ENCODE peak calls at places on chromosome 20, in eight cellular contexts. H, N, J, K, D, T, S and U are unnamed samples.
A peak's percentile ranks its signal among the peaks of the same experiment; 100 is the strongest.

GRCh38 chr20:59648720-59649119 is 44.4 kb downstream of the PHACTR3 start:
- DNase-seq in J (no peak), T (no peak), H (no peak), D (no peak), N (no peak), K (no peak), S (no peak), U (no peak)

GRCh38 chr20:33007376-33008335 is at the start of gene BPIFB2:
- DNase-seq in N (no peak), T (no peak), D (no peak), H (no peak), K (no peak), J (no peak), S (no peak), U (no peak)

GRCh38 chr20:22723659-22724058 is 139.3 kb upstream of the FOXA2 start:
- DNase-seq in D (no peak), K (no peak), S (no peak), J (no peak), H (no peak), N (no peak), T (peak; percentile 41), U (no peak)

GRCh38 chr20:45840700-45841198 is 7.2 kb downstream of the SNX21 start:
- DNase-seq in J (no peak), T (no peak), S (no peak), N (no peak), H (no peak), D (no peak), K (no peak), U (no peak)

GRCh38 chr20:2752631-2753455 is 47.6 kb downstream of the CPXM1 start:
- DNase-seq in S (peak; percentile 75), T (no peak), D (peak; percentile 71), N (peak; percentile 65), H (peak; percentile 36), K (peak; percentile 62), J (no peak), U (no peak)

GRCh38 chr20:49310695-49311094 is 32.8 kb upstream of the ZNFX1 start:
- DNase-seq in K (no peak), J (no peak), D (no peak), N (no peak), S (no peak), T (no peak), H (no peak), U (no peak)

GRCh38 chr20:23928788-23929187 is 49.2 kb upstream of the CST5 start:
- DNase-seq in K (no peak), H (no peak), D (no peak), J (no peak), N (no peak), S (no peak), T (no peak), U (no peak)

GRCh38 chr20:57712851-57713504 is 3.2 kb upstream of the PMEPA1 start:
- DNase-seq in D (no peak), S (no peak), J (no peak), H (no peak), K (no peak), N (no peak), T (no peak), U (no peak)

GRCh38 chr20:59221049-59221748 is 57.6 kb downstream of the ZNF831 start:
- DNase-seq in S (no peak), H (no peak), J (no peak), D (no peak), T (no peak), N (no peak), K (no peak), U (no peak)

GRCh38 chr20:43404880-43405279 is 52.8 kb upstream of the SRSF6 start:
- DNase-seq in N (no peak), S (no peak), T (no peak), H (no peak), K (no peak), D (no peak), J (no peak), U (no peak)

GRCh38 chr20:732727-733126 is 35.6 kb downstream of the SLC52A3 start:
- DNase-seq in D (no peak), N (no peak), J (no peak), K (no peak), T (no peak), H (no peak), S (no peak), U (no peak)

GRCh38 chr20:25053207-25054132 is 4.5 kb downstream of the ACSS1 start:
- DNase-seq in H (no peak), K (peak; percentile 72), T (peak; percentile 35), J (no peak), D (no peak), S (peak; percentile 54), N (no peak), U (no peak)

GRCh38 chr20:49583669-49584417 is 15.9 kb upstream of the PTGIS start:
- DNase-seq in D (no peak), H (peak; percentile 8), N (no peak), J (no peak), K (peak; percentile 74), S (peak; percentile 79), T (peak; percentile 80), U (no peak)

GRCh38 chr20:22763257-22763906 is 179.0 kb upstream of the FOXA2 start:
- DNase-seq in K (no peak), N (no peak), J (no peak), D (no peak), S (peak; percentile 44), T (no peak), H (no peak), U (no peak)

GRCh38 chr20:1477896-1478490 is 11.3 kb upstream of the NSFL1C start:
- DNase-seq in S (no peak), H (no peak), J (no peak), T (no peak), D (no peak), K (no peak), N (no peak), U (no peak)

GRCh38 chr20:32727663-32728062 is 15.6 kb downstream of the COMMD7 start:
- DNase-seq in K (no peak), T (peak; percentile 83), N (no peak), H (no peak), J (no peak), S (peak; percentile 92), D (no peak), U (no peak)

GRCh38 chr20:50057409-50058053 is 55.4 kb downstream of the UBE2V1 start:
- DNase-seq in K (no peak), T (no peak), S (no peak), D (no peak), J (no peak), N (no peak), H (no peak), U (no peak)

GRCh38 chr20:63453029-63453523 is 19.4 kb downstream of the KCNQ2 start:
- DNase-seq in N (no peak), H (no peak), J (no peak), K (no peak), D (no peak), T (no peak), S (peak; percentile 68), U (no peak)

GRCh38 chr20:23857954-23858565 is 21.5 kb downstream of the CST5 start:
- DNase-seq in T (no peak), K (no peak), J (no peak), S (no peak), H (no peak), N (no peak), D (peak; percentile 51), U (no peak)

GRCh38 chr20:5127859-5128409 is 1.1 kb downstream of the CDS2 start:
- DNase-seq in T (no peak), J (no peak), S (peak; percentile 27), N (no peak), H (no peak), K (no peak), D (no peak), U (no peak)

GRCh38 chr20:50491926-50492634 is 18.1 kb upstream of the PTPN1 start:
- DNase-seq in K (no peak), T (no peak), H (no peak), S (no peak), N (no peak), J (no peak), D (no peak), U (no peak)

GRCh38 chr20:46559685-46560440 is 9.4 kb upstream of the OCSTAMP start:
- DNase-seq in N (no peak), H (no peak), S (no peak), J (no peak), K (no peak), D (no peak), T (no peak), U (no peak)

GRCh38 chr20:39269031-39269461 is 306.9 kb downstream of the DHX35 start:
- DNase-seq in N (peak; percentile 10), J (peak; percentile 21), D (peak; percentile 83), K (peak; percentile 20), T (no peak), S (peak; percentile 81), H (no peak), U (peak; percentile 42)

GRCh38 chr20:12207875-12208274 is 290.2 kb downstream of the BTBD3 start:
- DNase-seq in N (peak; percentile 6), K (no peak), S (peak; percentile 47), H (peak; percentile 5), D (peak; percentile 41), T (peak; percentile 8), J (no peak), U (no peak)